ENCODE peak calls at places on chromosomes 3 and 15, in seven cellular contexts. U, J, E, O, P, I and S are unnamed samples.

GRCh38 chr15:59260090-59260489 is 53.4 kb downstream of the LDHAL6B start:
- DNase-seq in U (no peak), J (no peak), E (no peak), O (no peak), P (no peak), I (no peak), S (no peak)

GRCh38 chr3:70358978-70359580 is 46.6 kb upstream of the MDFIC2 start:
- DNase-seq in U (peak), J (no peak), E (peak), O (peak), P (peak), I (no peak), S (no peak)

GRCh38 chr15:63015618-63016017 is 26.9 kb upstream of the TPM1 start:
- DNase-seq in U (peak), J (no peak), E (peak), O (no peak), P (no peak), I (no peak), S (no peak)

GRCh38 chr15:31344824-31345605 is 18.4 kb downstream of the KLF13 start:
- DNase-seq in U (no peak), J (no peak), E (no peak), O (no peak), P (no peak), I (peak), S (peak)

GRCh38 chr3:1048558-1048957 is 44.3 kb upstream of the CNTN6 start:
- DNase-seq in U (no peak), J (no peak), E (no peak), O (no peak), P (no peak), I (no peak), S (no peak)

GRCh38 chr15:42890161-42890913 is 30.2 kb downstream of the TTBK2 start:
- DNase-seq in U (peak), J (no peak), E (peak), O (no peak), P (peak), I (no peak), S (no peak)

GRCh38 chr3:194386066-194386465 is 13.0 kb downstream of the GP5 start:
- DNase-seq in U (no peak), J (no peak), E (no peak), O (no peak), P (no peak), I (no peak), S (no peak)

GRCh38 chr15:68553994-68554715 is 24.6 kb upstream of the CORO2B start:
- DNase-seq in U (peak), J (peak), E (peak), O (peak), P (peak), I (no peak), S (peak)

GRCh38 chr3:33722626-33723370 is 4.7 kb upstream of the CLASP2 start:
- DNase-seq in U (no peak), J (no peak), E (peak), O (no peak), P (no peak), I (no peak), S (no peak)

GRCh38 chr15:38414351-38414750 is 39.6 kb upstream of the FAM98B start:
- DNase-seq in U (peak), J (peak), E (peak), O (peak), P (peak), I (no peak), S (no peak)

GRCh38 chr3:69250014-69250413 is 127.6 kb upstream of the LMOD3 start:
- DNase-seq in U (peak), J (peak), E (no peak), O (no peak), P (peak), I (no peak), S (no peak)

GRCh38 chr3:140695361-140696061 is 17.6 kb downstream of the TRIM42 start:
- DNase-seq in U (no peak), J (no peak), E (no peak), O (no peak), P (no peak), I (no peak), S (no peak)

GRCh38 chr15:71752604-71753289 is 57.6 kb upstream of the NR2E3 start:
- DNase-seq in U (peak), J (peak), E (peak), O (peak), P (peak), I (no peak), S (peak)

GRCh38 chr15:79257454-79257853 is 25.1 kb upstream of the ANKRD34C start:
- DNase-seq in U (no peak), J (no peak), E (no peak), O (no peak), P (no peak), I (no peak), S (no peak)

GRCh38 chr3:156787015-156787414 is 39.1 kb upstream of the LEKR1 start:
- DNase-seq in U (no peak), J (no peak), E (no peak), O (no peak), P (no peak), I (no peak), S (no peak)

GRCh38 chr3:156790141-156790540 is 36.0 kb upstream of the LEKR1 start:
- DNase-seq in U (no peak), J (no peak), E (no peak), O (no peak), P (no peak), I (no peak), S (no peak)

GRCh38 chr3:156788846-156789245 is 37.3 kb upstream of the LEKR1 start:
- DNase-seq in U (no peak), J (no peak), E (peak), O (no peak), P (no peak), I (no peak), S (no peak)

GRCh38 chr3:156792114-156792513 is 34.0 kb upstream of the LEKR1 start:
- DNase-seq in U (no peak), J (no peak), E (peak), O (no peak), P (no peak), I (no peak), S (no peak)

DNA sequence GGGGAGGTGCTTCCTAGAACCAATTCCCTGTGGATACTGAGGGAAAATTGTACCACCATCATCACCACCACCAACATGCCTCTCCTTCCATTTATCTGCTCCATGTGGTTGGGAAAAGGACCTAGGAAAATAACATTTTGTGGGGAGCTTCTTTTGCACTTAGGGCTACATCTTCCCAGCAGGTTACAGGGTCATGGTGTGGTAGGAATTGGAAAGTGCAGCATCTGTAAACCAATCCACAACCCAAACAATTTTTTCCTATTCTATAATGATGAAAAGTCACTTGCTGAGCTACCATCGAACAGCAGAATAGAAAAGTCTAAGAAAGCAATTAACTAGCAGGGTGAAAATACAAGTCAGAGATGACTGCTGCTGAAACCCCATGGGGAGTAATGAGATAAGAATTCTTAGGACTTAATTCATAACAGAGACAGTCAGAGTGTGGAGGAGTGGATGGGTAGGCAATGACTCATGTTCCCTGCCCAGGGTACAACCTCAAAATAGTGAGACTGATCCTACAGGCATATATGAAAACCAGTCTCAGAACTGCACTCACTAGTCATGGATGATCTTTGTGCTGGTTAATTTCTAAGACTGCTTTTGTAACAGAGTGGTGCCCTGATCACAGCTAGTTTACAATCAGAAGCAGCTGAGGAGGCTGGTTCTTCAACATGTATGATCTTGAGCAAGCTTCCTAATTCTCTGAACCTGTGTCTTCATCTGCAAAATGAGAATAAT is 38.1 kb upstream of the LEKR1 start:
- DNase-seq in U (peak), J (no peak), E (peak), O (no peak), P (no peak), I (no peak), S (peak)
- TF ChIP-seq CTCF in U (no peak), J (no peak), E (no peak), O (no peak), P (no peak), I (no peak), S (no peak)

GRCh38 chr3:71372369-71372768 is 211.2 kb downstream of the FOXP1 start:
- DNase-seq in U (no peak), J (no peak), E (no peak), O (no peak), P (no peak), I (no peak), S (no peak)
- TF ChIP-seq CTCF in U (no peak), J (no peak), E (no peak), O (no peak), P (no peak), I (no peak), S (no peak)

DNA sequence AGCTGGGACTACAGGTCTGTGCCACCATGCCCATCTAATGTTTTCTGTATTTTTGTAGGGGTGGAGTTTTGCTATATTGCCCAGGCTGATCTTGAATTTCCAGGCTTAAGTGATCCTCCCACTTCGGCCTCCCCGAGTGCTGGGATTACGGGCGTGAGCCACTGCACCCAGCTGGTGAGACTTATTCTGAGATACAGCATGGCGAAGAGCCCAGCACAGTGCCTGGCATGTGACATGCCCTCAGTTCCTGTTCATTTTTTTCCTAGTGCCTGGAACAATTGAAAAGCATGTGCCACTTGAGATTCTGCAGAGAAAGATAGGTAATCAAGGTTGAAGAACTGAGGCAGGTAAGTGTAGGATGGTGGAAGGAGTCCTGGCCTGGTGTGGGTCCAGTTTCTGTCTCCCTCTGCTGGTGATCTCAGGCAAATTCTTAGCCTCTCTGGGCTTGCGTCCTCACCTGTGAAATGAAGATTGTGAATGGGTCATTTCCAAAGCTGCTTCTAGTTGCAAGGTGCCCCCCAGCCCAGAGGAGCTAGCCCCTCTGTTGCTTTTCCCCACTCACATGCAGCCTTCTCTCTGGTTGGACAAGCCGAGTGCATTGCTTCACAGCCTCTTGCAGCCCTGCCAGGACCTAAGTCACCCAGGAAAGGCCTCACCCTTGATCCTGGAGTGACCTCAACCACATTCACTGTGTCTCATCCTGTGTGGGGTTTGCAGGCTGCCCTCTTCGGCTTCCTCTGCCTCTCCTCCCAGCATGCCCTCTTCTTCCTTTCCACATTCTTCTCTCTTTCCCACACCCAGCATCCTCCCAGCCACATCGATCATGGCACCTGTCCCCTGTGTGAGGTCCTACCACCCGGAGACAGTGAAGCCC is 4.3 kb upstream of the RHCG start:
- DNase-seq in U (peak), J (no peak), E (no peak), O (no peak), P (peak), I (no peak), S (no peak)
- TF ChIP-seq CTCF in U (peak), J (peak), E (peak), O (no peak), P (peak), I (no peak), S (no peak)

DNA sequence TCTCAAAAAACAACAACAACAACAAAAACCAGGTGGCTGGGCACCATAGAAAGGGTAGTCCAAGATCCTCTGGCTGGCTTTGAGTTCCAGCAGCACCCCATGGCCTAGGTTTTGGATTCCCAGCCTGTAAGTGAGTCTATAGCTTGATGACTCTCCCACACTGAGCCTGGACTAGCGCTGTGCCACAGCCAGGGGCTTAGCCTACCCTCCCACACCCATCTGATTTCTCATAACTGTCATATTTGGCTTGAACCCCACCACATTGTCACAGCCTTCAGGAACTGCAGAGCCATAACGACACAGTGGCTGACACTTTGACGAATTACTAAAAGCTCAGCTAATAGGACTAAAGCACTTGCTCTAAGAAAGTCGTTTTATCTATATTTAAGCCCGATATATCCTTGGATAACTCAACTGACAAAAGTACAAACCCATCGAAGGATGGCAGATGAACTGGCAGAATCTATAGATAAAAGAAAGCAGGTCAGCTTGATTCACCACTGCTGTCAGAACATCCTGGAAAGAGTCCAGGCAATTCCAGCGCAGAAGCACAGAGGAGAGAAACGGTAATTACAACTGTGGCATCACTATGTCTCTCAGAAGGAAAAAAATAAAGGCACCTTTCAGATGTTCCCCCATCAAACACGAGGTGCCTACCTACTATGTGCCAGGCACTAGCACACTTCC is 62.0 kb downstream of the HOMER2 start:
- DNase-seq in U (no peak), J (no peak), E (peak), O (no peak), P (no peak), I (no peak), S (no peak)
- TF ChIP-seq CTCF in U (no peak), J (no peak), E (no peak), O (no peak), P (no peak), I (no peak), S (no peak)

GRCh38 chr3:15562560-15562959 is 38.8 kb downstream of the HACL1 start:
- DNase-seq in U (no peak), J (no peak), E (no peak), O (no peak), P (no peak), I (no peak), S (no peak)
- TF ChIP-seq CTCF in U (no peak), J (no peak), E (no peak), O (no peak), P (no peak), I (no peak), S (no peak)

GRCh38 chr3:187136347-187136746 is 2.9 kb downstream of the RPL39L start:
- DNase-seq in U (no peak), J (no peak), E (no peak), O (no peak), P (no peak), I (no peak), S (no peak)

GRCh38 chr3:187136936-187137335 is 2.4 kb downstream of the RPL39L start:
- DNase-seq in U (peak), J (no peak), E (peak), O (no peak), P (no peak), I (no peak), S (no peak)

GRCh38 chr3:187139126-187139894 is at the start of gene RPL39L:
- DNase-seq in U (peak), J (peak), E (peak), O (peak), P (peak), I (peak), S (peak)

GRCh38 chr3:187139895-187140253 is 578 bp upstream of the RPL39L start:
- DNase-seq in U (no peak), J (no peak), E (no peak), O (no peak), P (no peak), I (no peak), S (no peak)
- TF ChIP-seq CTCF in U (no peak), J (no peak), E (no peak), O (no peak), P (no peak), I (no peak), S (no peak)